ENCODE peak calls at places on chromosome 22, in four cellular contexts. R is right lobe of liver, L is adrenal gland, X is ovary. V is an unnamed sample.

GRCh38 chr22:47046411-47047065 is 284.1 kb downstream of the TBC1D22A start:
- DNase-seq in R (peak), L (no peak), X (peak), V (peak)

GRCh38 chr22:43823353-43823908 is 11.3 kb upstream of the EFCAB6 start:
- DNase-seq in R (peak), L (no peak), X (no peak), V (no peak)

GRCh38 chr22:34105461-34106062 is 185.3 kb upstream of the LARGE1 start:
- DNase-seq in R (peak), L (peak), X (peak), V (peak)

GRCh38 chr22:19891350-19892248 is 36.9 kb upstream of the GNB1L start:
- DNase-seq in R (no peak), L (no peak), X (no peak), V (no peak)

GRCh38 chr22:28402539-28402938 is 277.1 kb downstream of the TTC28 start:
- DNase-seq in R (no peak), L (no peak), X (no peak), V (no peak)

GRCh38 chr22:36435516-36436415 is 45.7 kb downstream of the TXN2 start:
- DNase-seq in R (peak), L (no peak), X (no peak), V (no peak)

GRCh38 chr22:31342389-31343125 is 3.6 kb downstream of the PATZ1 start:
- DNase-seq in R (no peak), L (no peak), X (no peak), V (no peak)

GRCh38 chr22:46910624-46911023 is 148.2 kb downstream of the TBC1D22A start:
- DNase-seq in R (no peak), L (no peak), X (no peak), V (no peak)

GRCh38 chr22:44710474-44711235 is 8.7 kb downstream of the PRR5 start:
- DNase-seq in R (no peak), L (no peak), X (no peak), V (no peak)

GRCh38 chr22:18970180-18970947 is 34.3 kb upstream of the PRODH start:
- DNase-seq in R (no peak), L (no peak), X (no peak), V (no peak)

GRCh38 chr22:35749808-35750207 is 32.1 kb downstream of the APOL5 start:
- DNase-seq in R (no peak), L (no peak), X (no peak), V (no peak)

GRCh38 chr22:27480487-27480886 is 321.1 kb downstream of the MN1 start:
- DNase-seq in R (no peak), L (no peak), X (no peak), V (no peak)

GRCh38 chr22:35746248-35746647 is 28.6 kb downstream of the APOL5 start:
- DNase-seq in R (no peak), L (no peak), X (no peak), V (peak)

GRCh38 chr22:43217285-43218030 is 30.5 kb upstream of the TTLL12 start:
- DNase-seq in R (no peak), L (no peak), X (no peak), V (no peak)

GRCh38 chr22:43181321-43182076 is 5.4 kb downstream of the TTLL12 start:
- DNase-seq in R (no peak), L (no peak), X (no peak), V (no peak)

GRCh38 chr22:35726933-35727332 is 9.3 kb downstream of the APOL5 start:
- DNase-seq in R (no peak), L (no peak), X (no peak), V (no peak)

GRCh38 chr22:47248925-47249324 is 486.5 kb downstream of the TBC1D22A start:
- DNase-seq in R (no peak), L (no peak), X (no peak), V (no peak)

GRCh38 chr22:36143066-36143815 is 17.3 kb downstream of the APOL3 start:
- DNase-seq in R (peak), L (no peak), X (no peak), V (no peak)

GRCh38 chr22:47173535-47174021 is 411.1 kb downstream of the TBC1D22A start:
- DNase-seq in R (peak), L (peak), X (no peak), V (peak)

GRCh38 chr22:19887251-19887985 is 32.7 kb upstream of the GNB1L start:
- DNase-seq in R (peak), L (no peak), X (no peak), V (peak)

GRCh38 chr22:30881361-30882180 is 87.0 kb downstream of the MORC2 start:
- DNase-seq in R (peak), L (peak), X (no peak), V (peak)

GRCh38 chr22:44472583-44472982 is 25.4 kb downstream of the RTL6 start:
- DNase-seq in R (no peak), L (no peak), X (no peak), V (no peak)

GRCh38 chr22:20725987-20726558 is 47.8 kb upstream of the SERPIND1 start:
- DNase-seq in R (no peak), L (no peak), X (no peak), V (no peak)

GRCh38 chr22:46612904-46613605 is 7.1 kb upstream of the GRAMD4 start:
- DNase-seq in R (no peak), L (no peak), X (no peak), V (peak)

GRCh38 chr22:30127749-30128166 is 47.5 kb downstream of the HORMAD2 start:
- DNase-seq in R (no peak), L (no peak), X (no peak), V (no peak)

GRCh38 chr22:45917700-45918454 is 59.1 kb downstream of the WNT7B start:
- DNase-seq in R (no peak), L (no peak), X (no peak), V (no peak)

GRCh38 chr22:31923166-31923565 is 21.2 kb upstream of the YWHAH start:
- DNase-seq in R (peak), L (peak), X (no peak), V (peak)

GRCh38 chr22:32323513-32324164 is 34.0 kb upstream of the RFPL3 start:
- DNase-seq in R (no peak), L (no peak), X (no peak), V (no peak)

GRCh38 chr22:46467006-46467405 is 70.4 kb downstream of the CELSR1 start:
- DNase-seq in R (no peak), L (no peak), X (no peak), V (no peak)

GRCh38 chr22:19810381-19811141 is 44.1 kb downstream of the GNB1L start:
- DNase-seq in R (peak), L (peak), X (peak), V (peak)

GRCh38 chr22:47277511-47277910 is 515.1 kb downstream of the TBC1D22A start:
- DNase-seq in R (no peak), L (no peak), X (no peak), V (no peak)

GRCh38 chr22:20927940-20928572 is 10.8 kb downstream of the CRKL start:
- DNase-seq in R (no peak), L (no peak), X (no peak), V (no peak)

GRCh38 chr22:28435960-28436359 is 243.7 kb downstream of the TTC28 start:
- DNase-seq in R (no peak), L (no peak), X (no peak), V (no peak)

GRCh38 chr22:20508815-20509271 is 1.4 kb downstream of the MED15 start:
- DNase-seq in R (no peak), L (no peak), X (no peak), V (no peak)

GRCh38 chr22:36162127-36163034 is 1.8 kb upstream of the APOL3 start:
- DNase-seq in R (no peak), L (no peak), X (no peak), V (no peak)

GRCh38 chr22:31289335-31289734 is 3.0 kb downstream of the PIK3IP1 start:
- DNase-seq in R (no peak), L (no peak), X (no peak), V (no peak)

DNA sequence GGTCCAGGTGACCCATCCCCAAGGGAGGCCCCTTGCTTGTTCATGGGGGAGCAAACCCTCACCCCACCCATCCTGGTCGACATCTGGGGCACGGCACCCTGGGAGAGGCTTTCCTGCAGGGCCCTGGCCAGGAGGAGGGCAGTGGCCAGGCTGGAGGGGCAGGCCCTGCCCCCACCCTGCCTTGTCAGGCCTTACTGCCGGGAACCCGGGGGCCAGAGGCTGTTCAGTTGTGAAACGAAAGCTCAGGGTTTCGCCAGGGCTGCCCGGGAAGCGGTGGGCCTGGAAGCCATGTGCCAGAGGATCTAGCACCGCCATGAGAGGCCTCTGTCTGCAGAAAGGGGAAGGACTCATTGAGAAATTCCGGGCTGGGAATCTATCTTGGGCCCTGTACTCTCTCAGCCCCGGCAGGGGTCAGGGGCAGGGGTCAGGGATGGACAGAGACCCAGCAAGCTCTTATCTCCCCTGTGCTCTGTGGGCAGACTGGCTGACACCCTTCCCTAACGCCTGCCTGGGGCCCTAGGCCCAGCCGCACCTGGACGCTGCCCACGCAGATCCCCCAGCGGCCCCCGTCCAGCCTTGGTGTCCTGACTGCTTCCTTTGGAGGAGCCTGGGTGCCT is 6.3 kb downstream of the PIM3 start:
- DNase-seq in R (peak), L (peak), X (peak), V (peak)
- H3K27ac ChIP-seq in R (peak), L (peak), X (peak), V (peak)

DNA sequence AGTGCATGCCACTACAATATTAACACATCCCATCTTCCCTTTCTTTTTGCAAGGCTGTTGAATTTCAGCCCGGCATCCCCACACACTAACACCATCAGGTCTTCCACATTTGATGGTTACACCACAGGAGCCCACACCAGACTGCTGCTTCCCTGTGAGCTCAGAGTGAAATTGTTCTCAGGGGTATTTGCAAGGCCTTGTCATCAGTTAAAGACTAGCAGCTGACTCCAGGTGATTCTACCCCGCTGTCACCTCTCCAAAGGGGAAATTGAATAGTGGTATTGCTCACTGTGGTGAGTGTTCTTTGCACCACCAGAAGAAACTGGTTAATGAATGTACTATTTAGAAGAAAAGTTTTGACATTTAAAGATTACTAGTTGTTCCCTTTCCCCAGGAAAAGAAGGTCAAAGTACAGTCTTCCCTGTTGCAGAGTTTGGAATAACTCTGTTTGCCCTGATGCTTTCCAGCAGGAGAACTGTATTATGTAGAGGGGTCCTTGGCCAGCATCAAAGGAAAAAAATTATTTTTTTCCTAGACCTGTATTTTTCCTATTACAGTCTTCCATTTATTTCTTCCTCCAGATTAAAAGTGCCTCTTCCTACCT is 41.9 kb downstream of the BID start:
- DNase-seq in R (no peak), L (no peak), X (no peak), V (no peak)
- TF ChIP-seq POLR2A in R (no peak), L (no peak), X (no peak), V (no peak)

DNA sequence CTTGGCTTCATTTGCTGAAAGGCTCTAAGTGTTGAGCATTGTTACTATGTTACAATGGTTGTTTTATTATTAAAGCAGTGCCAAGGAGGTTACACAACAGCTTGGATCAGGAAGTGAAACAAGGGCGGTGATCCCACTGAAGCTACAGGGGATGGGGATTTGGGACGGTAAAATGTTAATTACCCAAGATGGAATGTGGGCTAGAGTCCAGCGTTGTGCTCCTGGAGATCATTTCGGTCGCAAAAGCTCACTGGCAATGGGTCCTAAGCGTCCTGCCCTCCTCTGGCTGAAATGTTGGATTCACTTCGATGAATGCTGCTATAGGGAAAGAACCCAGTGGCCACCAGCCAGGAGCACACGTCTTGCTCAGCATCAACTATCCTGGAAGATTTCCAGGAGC is 48.3 kb downstream of the FAM83F start:
- DNase-seq in R (peak), L (no peak), X (peak), V (no peak)
- H3K27ac ChIP-seq in R (peak), L (no peak), X (no peak), V (peak)

GRCh38 chr22:49011769-49012598 is 815.7 kb downstream of the BRD1 start:
- DNase-seq in R (no peak), L (no peak), X (no peak), V (no peak)
- TF ChIP-seq POLR2A in R (no peak), L (no peak), X (no peak), V (no peak)

DNA sequence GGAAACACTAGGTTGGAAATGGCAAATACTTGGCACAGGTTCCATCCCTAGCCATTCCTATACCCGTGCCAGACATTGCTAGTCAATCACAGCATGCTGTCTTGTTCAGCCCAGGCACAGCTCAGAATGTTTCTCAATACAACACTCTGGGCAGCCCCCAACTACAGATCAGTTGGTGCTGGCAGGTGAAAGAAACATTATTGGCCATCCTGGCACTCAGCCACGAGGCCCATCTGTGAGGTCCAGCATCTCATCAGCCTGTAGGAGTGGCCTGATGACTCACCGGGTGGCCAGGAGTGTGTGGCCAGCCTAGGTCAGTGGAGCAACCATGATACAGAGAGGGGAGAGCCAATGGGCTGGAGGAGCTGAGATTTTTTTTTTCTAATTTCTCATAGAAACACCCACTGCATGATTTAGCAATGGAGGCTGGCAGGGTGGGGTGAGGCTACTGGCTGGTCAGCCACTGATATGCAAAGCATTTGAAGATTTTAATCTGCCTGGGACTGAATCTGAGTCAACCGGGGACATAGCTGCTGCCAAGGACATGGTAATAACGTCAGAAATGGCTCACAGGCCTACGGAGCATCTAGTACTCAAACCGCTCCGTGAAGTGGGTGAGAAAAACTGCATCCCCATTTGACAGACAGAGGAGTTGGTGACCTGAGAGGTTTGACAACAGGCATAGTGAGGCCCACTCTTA is 5.4 kb downstream of the MYO18B start:
- DNase-seq in R (peak), L (peak), X (no peak), V (peak)
- H3K27ac ChIP-seq in R (no peak), L (peak), X (no peak), V (peak)

DNA sequence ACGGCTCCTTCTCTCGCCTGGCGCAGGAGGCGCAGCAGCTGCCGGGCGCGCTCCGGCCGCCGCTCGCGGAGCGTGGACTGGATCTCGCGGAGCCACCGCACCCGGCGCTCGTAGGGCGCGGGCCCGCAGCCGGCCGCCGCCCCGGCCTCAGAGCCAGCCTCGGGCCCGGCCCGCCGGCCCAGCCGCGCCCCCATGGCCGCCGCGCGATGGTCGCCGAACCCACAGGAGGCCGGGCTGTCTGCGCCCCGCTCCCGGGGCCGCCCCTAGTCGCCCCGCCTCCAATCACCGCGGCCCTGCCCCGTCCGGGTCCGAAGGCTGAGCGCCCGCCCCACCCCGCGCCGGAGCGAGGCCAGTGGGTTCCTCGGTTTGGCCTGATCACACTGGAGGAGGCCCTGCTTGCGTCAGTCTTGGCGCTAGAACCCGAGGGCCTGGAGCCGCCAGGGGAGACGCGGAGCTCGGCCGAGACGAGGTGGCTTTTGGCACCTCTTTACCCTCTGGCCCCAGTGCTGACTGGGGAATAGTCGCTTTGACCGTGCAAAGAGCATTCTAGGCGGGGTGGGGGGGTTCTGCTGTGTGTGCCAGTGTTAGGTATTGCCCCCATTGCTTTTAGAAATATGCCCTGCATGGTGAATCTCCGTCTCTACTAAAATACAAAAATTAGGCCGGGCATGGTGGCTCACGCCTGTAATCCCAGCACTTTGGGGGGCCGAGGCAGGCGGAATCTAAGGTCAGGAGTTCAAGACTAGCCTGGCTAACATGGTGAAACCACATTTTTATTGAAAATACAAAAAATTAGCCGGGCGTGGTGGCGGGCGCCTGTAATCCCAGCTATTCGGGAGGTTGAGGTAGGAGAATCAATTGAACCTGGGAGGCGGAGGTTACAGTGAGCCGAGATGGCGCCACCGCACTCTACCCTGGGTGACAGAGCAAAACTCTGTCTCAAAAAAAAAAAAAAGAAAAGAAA is at the start of gene LRRC75B:
- DNase-seq in R (peak), L (peak), X (peak), V (peak)
- TF ChIP-seq POLR2A in R (peak), L (peak), X (no peak), V (peak)

DNA sequence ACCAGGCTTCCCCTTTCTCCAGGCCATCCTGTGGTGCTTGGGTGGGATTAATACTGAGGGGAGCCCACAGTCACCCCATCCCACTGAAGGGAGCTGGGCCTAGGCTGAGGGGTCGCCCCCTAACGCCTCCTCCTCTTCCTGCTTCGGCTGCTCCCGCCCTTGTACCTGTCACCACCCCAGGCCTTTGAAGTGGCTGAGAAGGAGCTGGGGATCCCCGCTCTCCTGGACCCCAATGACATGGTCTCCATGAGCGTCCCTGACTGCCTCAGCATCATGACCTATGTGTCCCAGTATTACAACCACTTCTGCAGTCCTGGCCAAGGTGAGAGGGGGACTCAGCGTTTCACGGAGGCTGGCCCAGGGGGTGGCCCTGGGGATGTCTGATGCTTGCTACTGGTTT is 6.1 kb downstream of the MICALL1 start:
- DNase-seq in R (no peak), L (no peak), X (no peak), V (no peak)
- H3K27ac ChIP-seq in R (no peak), L (no peak), X (no peak), V (peak)

GRCh38 chr22:42079319-42080251 is at the start of gene SMDT1:
- DNase-seq in R (peak), L (peak), X (peak), V (peak)
- TF ChIP-seq POLR2A in R (peak), L (peak), X (peak), V (peak)

GRCh38 chr22:23520875-23521441 is 59.1 kb downstream of the IGLL1 start:
- DNase-seq in R (no peak), L (no peak), X (peak), V (peak)

GRCh38 chr22:23516304-23516703 is 63.8 kb downstream of the IGLL1 start:
- DNase-seq in R (no peak), L (no peak), X (no peak), V (no peak)

GRCh38 chr22:23519442-23520177 is 60.5 kb downstream of the IGLL1 start:
- DNase-seq in R (no peak), L (no peak), X (peak), V (no peak)

GRCh38 chr22:23517804-23518380 is 62.2 kb downstream of the IGLL1 start:
- DNase-seq in R (no peak), L (no peak), X (no peak), V (no peak)

GRCh38 chr22:23518381-23519187 is 61.5 kb downstream of the IGLL1 start:
- DNase-seq in R (no peak), L (no peak), X (no peak), V (no peak)
- H3K27ac ChIP-seq in R (no peak), L (no peak), X (no peak), V (no peak)

GRCh38 chr22:26428515-26429457 is at the start of gene ASPHD2:
- DNase-seq in R (peak), L (peak), X (peak), V (peak)
- TF ChIP-seq POLR2A in R (peak), L (peak), X (no peak), V (no peak)